ENCODE peak calls at places on chromosomes 13 and 19, in five cellular contexts. One of them, this sample, is unnamed.

GRCh38 chr13:20699715-20700114 is 3.8 kb upstream of the IL17D start:
- DNase-seq in IMR-90: no peak
- DNase-seq in cardiac muscle cell: no peak
- DNase-seq in PC-9: no peak
- DNase-seq in aorta: no peak
- DNase-seq in this sample: no peak

GRCh38 chr19:37931941-37932655 is 25.1 kb downstream of the SIPA1L3 start:
- DNase-seq in IMR-90: peak; percentile 78
- DNase-seq in cardiac muscle cell: peak; percentile 63
- DNase-seq in PC-9: peak; percentile 95
- DNase-seq in aorta: peak; percentile 77
- DNase-seq in this sample: peak; percentile 85

GRCh38 chr19:33266971-33267484 is 35.3 kb downstream of the CEBPA start:
- DNase-seq in IMR-90: no peak
- DNase-seq in cardiac muscle cell: no peak
- DNase-seq in PC-9: no peak
- DNase-seq in aorta: peak; percentile 48
- DNase-seq in this sample: peak; percentile 83

GRCh38 chr13:61413572-61413971 is 2.1 kb downstream of the PCDH20 start:
- DNase-seq in IMR-90: no peak
- DNase-seq in cardiac muscle cell: no peak
- DNase-seq in PC-9: no peak
- DNase-seq in aorta: no peak
- DNase-seq in this sample: no peak

GRCh38 chr13:63605962-63606361 is 2190.3 kb upstream of the PCDH20 start:
- DNase-seq in IMR-90: peak; percentile 55
- DNase-seq in cardiac muscle cell: no peak
- DNase-seq in PC-9: no peak
- DNase-seq in aorta: no peak
- DNase-seq in this sample: no peak

GRCh38 chr13:79900356-79900755 is 419.4 kb downstream of the NDFIP2 start:
- DNase-seq in IMR-90: no peak
- DNase-seq in cardiac muscle cell: no peak
- DNase-seq in PC-9: no peak
- DNase-seq in aorta: no peak
- DNase-seq in this sample: no peak

GRCh38 chr13:21895769-21896168 is 224.9 kb downstream of the FGF9 start:
- DNase-seq in IMR-90: no peak
- DNase-seq in cardiac muscle cell: no peak
- DNase-seq in PC-9: no peak
- DNase-seq in aorta: no peak
- DNase-seq in this sample: no peak

GRCh38 chr19:49348305-49349188 is 13.3 kb downstream of the CD37 start:
- DNase-seq in IMR-90: no peak
- DNase-seq in cardiac muscle cell: no peak
- DNase-seq in PC-9: no peak
- DNase-seq in aorta: no peak
- DNase-seq in this sample: no peak

GRCh38 chr13:87035538-87035937 is 635.6 kb upstream of the SLITRK5 start:
- DNase-seq in IMR-90: no peak
- DNase-seq in cardiac muscle cell: peak; percentile 0
- DNase-seq in PC-9: no peak
- DNase-seq in aorta: no peak
- DNase-seq in this sample: no peak

GRCh38 chr19:4139614-4140236 is 13.7 kb upstream of the CREB3L3 start:
- DNase-seq in IMR-90: peak; percentile 31
- DNase-seq in cardiac muscle cell: peak; percentile 70
- DNase-seq in PC-9: peak; percentile 52
- DNase-seq in aorta: peak; percentile 83
- DNase-seq in this sample: peak; percentile 85

GRCh38 chr13:83298636-83299035 is 583.6 kb downstream of the SLITRK1 start:
- DNase-seq in IMR-90: no peak
- DNase-seq in cardiac muscle cell: no peak
- DNase-seq in PC-9: no peak
- DNase-seq in aorta: no peak
- DNase-seq in this sample: no peak

GRCh38 chr19:28020631-28021315 is 1192.2 kb downstream of the UQCRFS1 start:
- DNase-seq in IMR-90: no peak
- DNase-seq in cardiac muscle cell: no peak
- DNase-seq in PC-9: no peak
- DNase-seq in aorta: no peak
- DNase-seq in this sample: no peak

GRCh38 chr13:99955747-99956472 is 15.7 kb downstream of the ZIC5 start:
- DNase-seq in IMR-90: peak; percentile 17
- DNase-seq in cardiac muscle cell: peak; percentile 57
- DNase-seq in PC-9: no peak
- DNase-seq in aorta: no peak
- DNase-seq in this sample: no peak
- H3K27me3 ChIP-seq in IMR-90: peaks cover 87% of the 10 kb centered on the region
- H3K27me3 ChIP-seq in cardiac muscle cell: peaks cover 87% of the 10 kb centered on the region
- H3K27me3 ChIP-seq in PC-9: peaks cover 13% of the 10 kb centered on the region
- H3K27me3 ChIP-seq in aorta: no peaks in the 10 kb centered on the region
- H3K27me3 ChIP-seq in this sample: peaks cover 82% of the 10 kb centered on the region

GRCh38 chr19:39515551-39516191 is 732 bp downstream of the SELENOV start:
- DNase-seq in IMR-90: no peak
- DNase-seq in cardiac muscle cell: no peak
- DNase-seq in PC-9: no peak
- DNase-seq in aorta: no peak
- DNase-seq in this sample: no peak

GRCh38 chr19:39517432-39517831 is 2.5 kb downstream of the SELENOV start:
- DNase-seq in IMR-90: no peak
- DNase-seq in cardiac muscle cell: no peak
- DNase-seq in PC-9: no peak
- DNase-seq in aorta: peak; percentile 12
- DNase-seq in this sample: no peak

GRCh38 chr19:39518458-39518857 is 3.5 kb downstream of the SELENOV start:
- DNase-seq in IMR-90: no peak
- DNase-seq in cardiac muscle cell: no peak
- DNase-seq in PC-9: no peak
- DNase-seq in aorta: peak; percentile 2
- DNase-seq in this sample: no peak

GRCh38 chr19:39514840-39515550 is at the start of gene SELENOV:
- DNase-seq in IMR-90: no peak
- DNase-seq in cardiac muscle cell: no peak
- DNase-seq in PC-9: no peak
- DNase-seq in aorta: peak; percentile 47
- DNase-seq in this sample: no peak

GRCh38 chr19:39516270-39516669 is 1.3 kb downstream of the SELENOV start:
- DNase-seq in IMR-90: no peak
- DNase-seq in cardiac muscle cell: no peak
- DNase-seq in PC-9: no peak
- DNase-seq in aorta: peak; percentile 12
- DNase-seq in this sample: no peak
- H3K27me3 ChIP-seq in IMR-90: peaks cover 58% of the 10 kb centered on the region
- H3K27me3 ChIP-seq in cardiac muscle cell: peaks cover 19% of the 10 kb centered on the region
- H3K27me3 ChIP-seq in PC-9: peaks cover 3% of the 10 kb centered on the region
- H3K27me3 ChIP-seq in aorta: no peaks in the 10 kb centered on the region
- H3K27me3 ChIP-seq in this sample: peaks cover 37% of the 10 kb centered on the region

DNA sequence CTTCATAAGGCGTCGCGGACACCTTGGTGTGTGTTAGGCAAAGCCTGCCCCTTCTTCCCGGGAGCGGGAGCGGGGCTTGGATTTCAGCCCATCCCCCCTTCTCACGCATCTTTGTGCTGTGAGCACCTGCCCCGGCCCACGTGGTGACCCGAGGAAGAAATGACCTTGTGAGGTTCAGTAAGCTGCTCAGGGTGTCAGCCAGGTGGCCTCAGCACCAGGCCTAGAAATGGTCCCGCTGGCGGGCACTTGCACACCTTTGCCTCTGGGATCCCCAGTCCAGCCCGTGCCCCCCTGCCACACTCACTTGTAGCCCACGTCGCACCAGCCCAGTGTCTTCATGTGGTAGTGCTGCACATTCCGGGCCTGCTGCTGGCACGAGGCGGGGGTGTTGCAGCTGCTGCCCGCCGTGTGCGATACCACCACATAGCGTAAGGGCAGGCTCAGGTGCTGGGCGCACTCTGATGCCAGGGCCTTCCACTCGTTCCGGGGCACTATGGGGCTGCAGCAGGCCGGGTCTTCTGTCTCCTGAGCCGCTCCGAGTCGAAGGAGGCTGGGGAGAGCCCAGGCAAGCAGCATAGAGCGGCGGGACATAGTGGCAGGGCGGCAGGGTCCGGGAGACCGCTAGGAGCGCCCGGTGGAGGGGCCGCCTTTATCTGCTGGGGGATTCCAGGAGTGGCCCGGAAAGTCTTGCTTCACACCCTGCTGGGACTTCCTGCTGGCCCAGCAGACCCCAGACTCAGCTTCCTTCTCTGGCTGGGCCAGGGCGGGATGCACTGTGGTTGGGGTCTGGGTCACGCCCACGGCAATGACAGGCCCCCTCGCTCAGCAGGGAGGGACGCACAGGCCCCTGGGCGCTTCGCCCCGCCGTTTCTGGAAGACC is at the start of gene PGLYRP1:
- DNase-seq in IMR-90: no peak
- DNase-seq in cardiac muscle cell: no peak
- DNase-seq in PC-9: no peak
- DNase-seq in aorta: peak; percentile 42
- DNase-seq in this sample: no peak
- H3K27me3 ChIP-seq in IMR-90: peaks cover 2% of the 10 kb centered on the region
- H3K27me3 ChIP-seq in cardiac muscle cell: no peaks in the 10 kb centered on the region
- H3K27me3 ChIP-seq in PC-9: no peaks in the 10 kb centered on the region
- H3K27me3 ChIP-seq in aorta: no peaks in the 10 kb centered on the region
- H3K27me3 ChIP-seq in this sample: no peaks in the 10 kb centered on the region

GRCh38 chr13:110298221-110298565 is 8.8 kb downstream of the COL4A1 start:
- DNase-seq in IMR-90: no peak
- DNase-seq in cardiac muscle cell: no peak
- DNase-seq in PC-9: no peak
- DNase-seq in aorta: no peak
- DNase-seq in this sample: no peak
- H3K27me3 ChIP-seq in IMR-90: no peaks in the 10 kb centered on the region
- H3K27me3 ChIP-seq in cardiac muscle cell: no peaks in the 10 kb centered on the region
- H3K27me3 ChIP-seq in PC-9: no peaks in the 10 kb centered on the region
- H3K27me3 ChIP-seq in aorta: no peaks in the 10 kb centered on the region
- H3K27me3 ChIP-seq in this sample: peaks cover 61% of the 10 kb centered on the region

DNA sequence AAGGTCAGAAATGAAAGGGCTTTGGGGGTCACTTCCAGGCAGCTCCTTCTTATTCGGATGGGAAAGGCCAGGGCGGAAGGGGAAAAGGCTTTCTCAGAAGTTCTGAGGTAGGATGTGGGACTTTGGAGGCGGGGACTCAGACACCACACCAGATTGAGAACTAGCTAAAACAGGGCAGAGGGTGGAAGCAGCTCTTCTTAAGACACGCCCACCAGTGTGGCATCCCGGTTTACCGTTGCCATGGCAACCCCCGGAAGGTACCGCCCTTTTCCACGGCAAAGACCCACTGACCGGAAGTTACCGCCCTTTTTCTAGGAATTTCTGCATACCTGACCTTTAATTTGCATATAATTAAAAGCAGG is 3.8 kb upstream of the LILRA5 start:
- DNase-seq in IMR-90: no peak
- DNase-seq in cardiac muscle cell: no peak
- DNase-seq in PC-9: no peak
- DNase-seq in aorta: peak; percentile 76
- DNase-seq in this sample: peak; percentile 32
- H3K27me3 ChIP-seq in IMR-90: no peaks in the 10 kb centered on the region
- H3K27me3 ChIP-seq in cardiac muscle cell: no peaks in the 10 kb centered on the region
- H3K27me3 ChIP-seq in PC-9: peaks cover 97% of the 10 kb centered on the region
- H3K27me3 ChIP-seq in aorta: no peaks in the 10 kb centered on the region
- H3K27me3 ChIP-seq in this sample: peaks cover 2% of the 10 kb centered on the region

DNA sequence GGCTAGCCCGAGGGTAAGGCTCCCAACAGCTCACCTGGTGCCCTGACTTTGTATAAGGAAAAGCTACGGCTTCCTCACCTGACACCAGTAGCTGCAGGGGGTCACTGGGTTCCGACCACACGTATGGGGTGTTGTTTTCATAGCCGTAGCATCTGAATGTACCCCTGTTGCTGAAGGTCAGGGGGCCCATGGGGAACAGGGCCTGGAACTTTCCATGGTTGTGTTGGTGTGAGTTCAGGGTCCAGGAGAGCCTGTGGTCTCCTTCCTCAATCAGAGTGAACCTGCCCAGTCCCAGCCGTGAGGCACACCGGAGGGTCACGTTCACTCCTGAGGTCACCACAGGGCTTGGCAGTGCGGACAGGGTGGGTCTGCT is 1.1 kb downstream of the LILRA4 start:
- DNase-seq in IMR-90: no peak
- DNase-seq in cardiac muscle cell: no peak
- DNase-seq in PC-9: no peak
- DNase-seq in aorta: no peak
- DNase-seq in this sample: no peak
- H3K27me3 ChIP-seq in IMR-90: no peaks in the 10 kb centered on the region
- H3K27me3 ChIP-seq in cardiac muscle cell: no peaks in the 10 kb centered on the region
- H3K27me3 ChIP-seq in PC-9: peaks cover 96% of the 10 kb centered on the region
- H3K27me3 ChIP-seq in aorta: no peaks in the 10 kb centered on the region
- H3K27me3 ChIP-seq in this sample: no peaks in the 10 kb centered on the region

GRCh38 chr13:31119966-31120733 is 41.6 kb downstream of the HSPH1 start:
- DNase-seq in IMR-90: peak; percentile 11
- DNase-seq in cardiac muscle cell: peak; percentile 8
- DNase-seq in PC-9: peak; percentile 36
- DNase-seq in aorta: no peak
- DNase-seq in this sample: no peak

GRCh38 chr13:31119526-31119925 is 42.2 kb downstream of the HSPH1 start:
- DNase-seq in IMR-90: no peak
- DNase-seq in cardiac muscle cell: no peak
- DNase-seq in PC-9: no peak
- DNase-seq in aorta: no peak
- DNase-seq in this sample: no peak

GRCh38 chr13:31114641-31115040 is 47.1 kb downstream of the HSPH1 start:
- DNase-seq in IMR-90: no peak
- DNase-seq in cardiac muscle cell: no peak
- DNase-seq in PC-9: no peak
- DNase-seq in aorta: no peak
- DNase-seq in this sample: no peak

GRCh38 chr13:31115616-31116015 is 46.1 kb downstream of the HSPH1 start:
- DNase-seq in IMR-90: no peak
- DNase-seq in cardiac muscle cell: no peak
- DNase-seq in PC-9: no peak
- DNase-seq in aorta: no peak
- DNase-seq in this sample: no peak

DNA sequence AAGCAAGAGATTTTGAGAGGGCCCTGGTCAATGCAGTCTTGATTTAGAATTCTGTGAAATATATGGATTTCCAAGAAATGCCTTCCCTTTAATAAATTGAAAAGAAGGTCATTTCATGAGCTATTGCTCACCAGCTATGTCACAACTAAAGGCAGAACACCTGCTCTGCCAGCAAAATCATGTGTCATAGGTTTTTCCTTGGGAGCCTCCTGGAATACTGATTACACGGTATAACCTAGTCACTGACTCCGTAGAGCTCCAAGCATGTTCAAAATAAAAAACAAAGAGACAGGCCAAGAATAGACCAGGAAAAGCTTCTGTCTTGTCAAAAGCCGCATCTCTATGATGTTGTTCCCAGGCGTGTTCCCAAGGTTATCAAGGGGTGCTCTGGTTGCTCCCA is 45.5 kb downstream of the HSPH1 start:
- DNase-seq in IMR-90: no peak
- DNase-seq in cardiac muscle cell: no peak
- DNase-seq in PC-9: no peak
- DNase-seq in aorta: no peak
- DNase-seq in this sample: no peak
- H3K27me3 ChIP-seq in IMR-90: peaks cover 70% of the 10 kb centered on the region
- H3K27me3 ChIP-seq in cardiac muscle cell: peaks cover 11% of the 10 kb centered on the region
- H3K27me3 ChIP-seq in PC-9: peaks cover 41% of the 10 kb centered on the region
- H3K27me3 ChIP-seq in aorta: no peaks in the 10 kb centered on the region
- H3K27me3 ChIP-seq in this sample: peaks cover 49% of the 10 kb centered on the region

GRCh38 chr19:56053596-56053995 is 67.0 kb downstream of the NLRP5 start:
- DNase-seq in IMR-90: no peak
- DNase-seq in cardiac muscle cell: no peak
- DNase-seq in PC-9: no peak
- DNase-seq in aorta: no peak
- DNase-seq in this sample: no peak
- H3K27me3 ChIP-seq in IMR-90: no peaks in the 10 kb centered on the region
- H3K27me3 ChIP-seq in cardiac muscle cell: no peaks in the 10 kb centered on the region
- H3K27me3 ChIP-seq in PC-9: peaks cover 81% of the 10 kb centered on the region
- H3K27me3 ChIP-seq in aorta: no peaks in the 10 kb centered on the region
- H3K27me3 ChIP-seq in this sample: no peaks in the 10 kb centered on the region

GRCh38 chr19:10076535-10076934 is 9.6 kb upstream of the SHFL start:
- DNase-seq in IMR-90: no peak
- DNase-seq in cardiac muscle cell: no peak
- DNase-seq in PC-9: no peak
- DNase-seq in aorta: no peak
- DNase-seq in this sample: no peak
- H3K27me3 ChIP-seq in IMR-90: peaks cover 10% of the 10 kb centered on the region
- H3K27me3 ChIP-seq in cardiac muscle cell: peaks cover 7% of the 10 kb centered on the region
- H3K27me3 ChIP-seq in PC-9: peaks cover 68% of the 10 kb centered on the region
- H3K27me3 ChIP-seq in aorta: no peaks in the 10 kb centered on the region
- H3K27me3 ChIP-seq in this sample: no peaks in the 10 kb centered on the region

This sample was measured in HL-60.